ENCODE peak calls at places on chromosomes 12 and 14, in ten cellular contexts. T is lower lobe of right lung, J is left ventricle myocardium inferior, M is PC-3, F is astrocyte of the spinal cord, D is endothelial cell of umbilical vein, I is activated B cell treated with CpG ODN at 0.5 μM for 24 hours, U is suprapubic skin, W is dorsolateral prefrontal cortex, G is tibial artery. A is an unnamed sample.

GRCh38 chr14:92922883-92923743 is at the start of gene CHGA:
- DNase-seq in T (peak), J (peak), M (no peak), F (peak), D (peak), I (peak), U (no peak), W (peak), G (no peak), A (peak)

GRCh38 chr14:21136024-21136423 is 19.8 kb downstream of the OR5AU1 start:
- DNase-seq in T (no peak), J (no peak), M (peak), F (peak), D (peak), I (no peak), U (no peak), W (no peak), G (no peak), A (peak)

GRCh38 chr12:30965613-30965985 is 39.1 kb downstream of the TSPAN11 start:
- DNase-seq in T (no peak), J (no peak), M (peak), F (no peak), D (peak), I (no peak), U (no peak), W (no peak), G (no peak), A (no peak)

GRCh38 chr12:103742349-103742784 is 98.7 kb downstream of the NT5DC3 start:
- DNase-seq in T (no peak), J (no peak), M (peak), F (no peak), D (peak), I (no peak), U (no peak), W (no peak), G (no peak), A (no peak)

GRCh38 chr14:31071151-31071550 is 45.0 kb upstream of the STRN3 start:
- DNase-seq in T (no peak), J (no peak), M (no peak), F (no peak), D (no peak), I (no peak), U (no peak), W (no peak), G (no peak), A (no peak)

GRCh38 chr12:62761658-62762057 is 173.3 kb downstream of the PPM1H start:
- DNase-seq in T (no peak), J (no peak), M (no peak), F (peak), D (no peak), I (no peak), U (no peak), W (no peak), G (peak), A (no peak)

GRCh38 chr14:34436960-34437728 is 24.9 kb downstream of the SPTSSA start:
- DNase-seq in T (no peak), J (no peak), M (no peak), F (no peak), D (no peak), I (no peak), U (no peak), W (no peak), G (no peak), A (no peak)

GRCh38 chr14:75198291-75198933 is 22.0 kb upstream of the TMED10 start:
- DNase-seq in T (no peak), J (peak), M (no peak), F (no peak), D (no peak), I (no peak), U (no peak), W (peak), G (peak), A (no peak)

GRCh38 chr12:95096852-95097251 is 23.4 kb upstream of the NR2C1 start:
- DNase-seq in T (no peak), J (no peak), M (peak), F (peak), D (no peak), I (no peak), U (no peak), W (peak), G (no peak), A (no peak)

GRCh38 chr14:60515244-60515695 is 6.3 kb downstream of the SIX6 start:
- DNase-seq in T (no peak), J (no peak), M (no peak), F (no peak), D (no peak), I (no peak), U (no peak), W (no peak), G (no peak), A (no peak)

GRCh38 chr14:61280526-61281185 is 482 bp downstream of the TMEM30B start:
- DNase-seq in T (peak), J (peak), M (peak), F (peak), D (peak), I (peak), U (peak), W (no peak), G (peak), A (peak)

GRCh38 chr12:124172646-124173045 is 122.2 kb upstream of the RFLNA start:
- DNase-seq in T (no peak), J (no peak), M (peak), F (peak), D (no peak), I (no peak), U (no peak), W (no peak), G (no peak), A (no peak)

GRCh38 chr12:16323010-16323409 is 24.4 kb upstream of the MGST1 start:
- DNase-seq in T (no peak), J (no peak), M (peak), F (peak), D (no peak), I (no peak), U (no peak), W (no peak), G (no peak), A (no peak)

GRCh38 chr14:72607386-72608125 is 286.3 kb downstream of the DPF3 start:
- DNase-seq in T (no peak), J (no peak), M (no peak), F (peak), D (no peak), I (no peak), U (no peak), W (no peak), G (no peak), A (no peak)

GRCh38 chr12:26128180-26128579 is 3.3 kb upstream of the BHLHE41 start:
- DNase-seq in T (no peak), J (no peak), M (peak), F (no peak), D (no peak), I (no peak), U (no peak), W (no peak), G (no peak), A (no peak)

GRCh38 chr12:58977476-58977875 is 57.2 kb upstream of the LRIG3 start:
- DNase-seq in T (no peak), J (no peak), M (no peak), F (no peak), D (no peak), I (no peak), U (no peak), W (no peak), G (no peak), A (no peak)

GRCh38 chr14:100056964-100057817 is 8.0 kb upstream of the EVL start:
- DNase-seq in T (no peak), J (no peak), M (peak), F (peak), D (peak), I (no peak), U (no peak), W (no peak), G (no peak), A (peak)

GRCh38 chr14:65769151-65769550 is 356.6 kb downstream of the FUT8 start:
- DNase-seq in T (no peak), J (no peak), M (no peak), F (no peak), D (no peak), I (no peak), U (no peak), W (peak), G (no peak), A (no peak)

GRCh38 chr12:22410497-22410896 is 76.0 kb upstream of the ST8SIA1 start:
- DNase-seq in T (no peak), J (no peak), M (peak), F (no peak), D (no peak), I (no peak), U (no peak), W (no peak), G (no peak), A (no peak)

GRCh38 chr12:89707623-89707991 is 1.0 kb downstream of the ATP2B1 start:
- DNase-seq in T (peak), J (peak), M (no peak), F (no peak), D (peak), I (peak), U (peak), W (no peak), G (peak), A (peak)

GRCh38 chr12:49187184-49187583 is 1.7 kb downstream of the TUBA1A start:
- DNase-seq in T (no peak), J (peak), M (no peak), F (peak), D (peak), I (no peak), U (peak), W (peak), G (peak), A (no peak)

GRCh38 chr14:91892918-91893527 is 25.7 kb upstream of the TC2N start:
- DNase-seq in T (no peak), J (no peak), M (peak), F (no peak), D (no peak), I (no peak), U (no peak), W (no peak), G (no peak), A (peak)

GRCh38 chr12:123813349-123813748 is 51.2 kb downstream of the DNAH10 start:
- DNase-seq in T (no peak), J (no peak), M (no peak), F (no peak), D (no peak), I (no peak), U (no peak), W (no peak), G (no peak), A (no peak)

GRCh38 chr12:94812345-94812744 is 162.0 kb upstream of the TMCC3 start:
- DNase-seq in T (no peak), J (no peak), M (no peak), F (no peak), D (no peak), I (no peak), U (no peak), W (no peak), G (no peak), A (no peak)

GRCh38 chr12:108849653-108850052 is 7.7 kb downstream of the SSH1 start:
- DNase-seq in T (no peak), J (peak), M (no peak), F (peak), D (no peak), I (no peak), U (no peak), W (no peak), G (no peak), A (no peak)

GRCh38 chr12:109875572-109876131 is 4.7 kb downstream of the GLTP start:
- DNase-seq in T (peak), J (no peak), M (peak), F (no peak), D (no peak), I (no peak), U (no peak), W (no peak), G (no peak), A (peak)

GRCh38 chr14:82806016-82806415 is 1272.4 kb upstream of the SEL1L start:
- DNase-seq in T (no peak), J (no peak), M (no peak), F (no peak), D (no peak), I (no peak), U (no peak), W (no peak), G (no peak), A (no peak)

GRCh38 chr12:56011509-56012090 is 9.2 kb upstream of the IKZF4 start:
- DNase-seq in T (no peak), J (no peak), M (no peak), F (no peak), D (no peak), I (no peak), U (no peak), W (no peak), G (no peak), A (no peak)

GRCh38 chr12:94203796-94204195 is 55.4 kb downstream of the PLXNC1 start:
- DNase-seq in T (no peak), J (no peak), M (no peak), F (no peak), D (no peak), I (no peak), U (no peak), W (no peak), G (no peak), A (no peak)

GRCh38 chr14:49134940-49135339 is 451.2 kb downstream of the RPS29 start:
- DNase-seq in T (no peak), J (no peak), M (peak), F (no peak), D (no peak), I (no peak), U (no peak), W (no peak), G (no peak), A (no peak)

GRCh38 chr12:116459501-116459900 is 99.7 kb upstream of the MAP1LC3B2 start:
- DNase-seq in T (no peak), J (no peak), M (no peak), F (no peak), D (no peak), I (no peak), U (no peak), W (peak), G (no peak), A (no peak)

GRCh38 chr14:92473947-92474535 is 39.5 kb upstream of the RIN3 start:
- DNase-seq in T (no peak), J (no peak), M (no peak), F (peak), D (no peak), I (no peak), U (no peak), W (no peak), G (no peak), A (no peak)

GRCh38 chr14:31270196-31270772 is 62.7 kb upstream of the HECTD1 start:
- DNase-seq in T (peak), J (no peak), M (no peak), F (no peak), D (no peak), I (no peak), U (no peak), W (no peak), G (no peak), A (no peak)

GRCh38 chr12:103780992-103781391 is 60.0 kb downstream of the NT5DC3 start:
- DNase-seq in T (no peak), J (no peak), M (no peak), F (no peak), D (no peak), I (no peak), U (no peak), W (no peak), G (no peak), A (no peak)

DNA sequence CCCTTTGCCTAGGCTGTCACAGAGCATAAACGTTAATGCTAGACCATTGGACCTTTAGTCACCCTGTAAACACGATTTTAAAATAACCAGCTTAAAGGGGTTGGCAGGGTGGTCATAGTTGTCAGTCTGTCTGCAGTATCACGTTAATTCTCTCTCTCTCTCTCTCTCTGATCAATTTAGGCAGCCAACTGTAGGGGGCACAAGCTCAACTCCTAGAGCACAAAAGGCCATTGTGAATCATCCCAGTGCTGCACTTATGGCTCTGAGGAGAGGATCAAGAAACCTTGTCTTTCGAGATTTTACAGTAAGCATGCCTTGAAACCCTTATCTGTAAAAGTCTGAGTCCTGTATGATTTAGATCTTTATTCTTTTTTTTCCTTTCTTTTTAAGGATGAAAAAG is 97.1 kb downstream of the SCAF11 start:
- DNase-seq in T (no peak), J (no peak), M (peak), F (no peak), D (no peak), I (no peak), U (no peak), W (peak), G (no peak), A (no peak)
- TF ChIP-seq CTCF in T (no peak), J (no peak), M (peak), F (peak), D (peak), I (no peak), U (no peak), W (peak), G (no peak), A (no peak)

DNA sequence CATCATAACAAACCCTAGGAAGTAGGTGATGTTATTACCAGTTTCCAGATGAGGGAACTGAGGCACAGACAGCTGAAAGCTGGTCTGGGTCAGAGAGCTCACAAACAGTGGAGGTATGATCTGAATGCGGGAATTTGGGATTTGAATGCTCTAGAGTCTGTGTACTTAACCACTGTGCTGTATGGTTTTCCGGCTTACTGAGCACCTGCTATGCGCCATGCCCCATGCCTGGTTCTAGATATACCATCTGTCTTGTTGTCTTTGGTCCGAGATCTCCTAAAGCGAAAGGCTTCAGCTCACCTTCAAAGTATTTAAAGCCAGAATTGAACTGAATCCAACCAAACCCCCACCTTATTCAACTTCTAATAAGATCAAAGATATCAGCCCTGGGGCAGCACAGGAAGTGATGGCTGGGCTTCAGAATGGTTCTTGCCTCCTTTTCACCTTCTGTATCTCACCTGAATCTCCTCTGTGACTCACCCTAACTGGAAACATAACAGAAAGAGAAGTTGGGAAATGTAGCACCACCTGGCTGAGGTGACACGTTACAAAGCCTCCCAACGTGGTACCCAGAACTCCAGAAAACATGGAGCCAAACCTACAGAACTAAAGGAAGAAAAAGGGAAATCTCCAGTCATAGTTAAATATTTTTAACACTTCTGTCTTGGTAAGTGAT is 54.3 kb downstream of the PRMT8 start:
- DNase-seq in T (no peak), J (no peak), M (peak), F (no peak), D (no peak), I (no peak), U (no peak), W (no peak), G (no peak), A (no peak)
- TF ChIP-seq CTCF in T (no peak), J (no peak), M (no peak), F (no peak), D (no peak), I (no peak), U (no peak), W (no peak), G (no peak), A (no peak)

GRCh38 chr14:70908918-70909641 is 1.8 kb downstream of the PCNX1 start:
- DNase-seq in T (no peak), J (no peak), M (no peak), F (no peak), D (no peak), I (no peak), U (no peak), W (no peak), G (no peak), A (no peak)

GRCh38 chr14:70909788-70910614 is 2.7 kb downstream of the PCNX1 start:
- DNase-seq in T (no peak), J (no peak), M (peak), F (no peak), D (peak), I (no peak), U (no peak), W (no peak), G (no peak), A (no peak)

GRCh38 chr14:70906785-70907171 is 481 bp upstream of the PCNX1 start:
- DNase-seq in T (no peak), J (no peak), M (no peak), F (no peak), D (peak), I (no peak), U (no peak), W (no peak), G (no peak), A (no peak)

GRCh38 chr14:70907172-70907995 is at the start of gene PCNX1:
- DNase-seq in T (peak), J (peak), M (peak), F (peak), D (peak), I (peak), U (peak), W (peak), G (peak), A (peak)

GRCh38 chr14:70907996-70908917 is 998 bp downstream of the PCNX1 start:
- DNase-seq in T (peak), J (peak), M (peak), F (peak), D (peak), I (peak), U (peak), W (peak), G (peak), A (peak)
- TF ChIP-seq CTCF in T (no peak), J (no peak), M (no peak), F (no peak), D (no peak), I (no peak), U (no peak), W (peak), G (no peak), A (no peak)

DNA sequence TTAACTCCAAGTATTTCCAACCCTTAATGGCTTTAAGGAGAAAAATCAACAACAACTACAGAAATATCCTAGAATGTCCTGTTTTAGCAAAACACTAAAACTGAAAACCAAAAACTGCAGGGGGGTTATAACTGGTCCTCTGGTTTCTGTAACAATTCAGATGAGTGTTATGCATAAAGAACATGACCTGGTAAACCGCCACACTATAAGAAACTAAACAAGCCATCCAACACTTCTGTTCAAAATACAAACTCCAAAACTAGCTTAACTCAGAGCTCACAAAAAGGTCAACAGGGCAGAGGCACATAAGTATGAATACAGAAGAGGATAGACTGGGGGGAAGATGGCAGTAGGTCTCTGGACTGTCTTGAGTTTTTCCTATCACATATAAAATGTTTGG is 38.0 kb downstream of the HECTD4 start:
- DNase-seq in T (no peak), J (no peak), M (no peak), F (no peak), D (no peak), I (no peak), U (no peak), W (no peak), G (no peak), A (peak)
- TF ChIP-seq CTCF in T (no peak), J (no peak), M (no peak), F (no peak), D (no peak), I (no peak), U (no peak), W (no peak), G (no peak), A (no peak)

GRCh38 chr14:86955955-86956354 is 1037.0 kb downstream of the GALC start:
- DNase-seq in T (no peak), J (no peak), M (no peak), F (no peak), D (no peak), I (no peak), U (no peak), W (no peak), G (no peak), A (no peak)

GRCh38 chr14:86961106-86961716 is 1031.8 kb downstream of the GALC start:
- DNase-seq in T (no peak), J (no peak), M (peak), F (no peak), D (no peak), I (no peak), U (no peak), W (no peak), G (no peak), A (no peak)
- TF ChIP-seq CTCF in T (no peak), J (peak), M (peak), F (peak), D (no peak), I (no peak), U (no peak), W (no peak), G (peak), A (peak)

DNA sequence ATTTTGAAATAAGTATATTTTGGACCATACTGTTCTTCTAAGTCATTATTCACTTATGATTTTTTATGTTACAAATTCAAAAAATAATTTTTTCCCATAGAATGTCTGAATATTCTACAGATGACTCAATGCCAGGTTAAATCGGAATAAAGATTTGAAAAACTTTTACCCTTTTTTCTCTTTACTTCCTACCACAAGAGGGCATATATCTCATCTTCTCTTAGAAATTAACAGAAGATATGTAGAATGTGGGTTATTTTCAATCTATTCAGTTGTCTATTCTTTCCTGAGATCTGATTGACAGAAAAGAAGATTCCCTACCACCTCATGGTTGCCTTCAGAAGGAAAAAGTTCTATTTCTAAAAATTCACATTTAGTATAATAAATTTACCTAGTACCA is 53.0 kb upstream of the KITLG start:
- DNase-seq in T (no peak), J (no peak), M (peak), F (peak), D (peak), I (no peak), U (no peak), W (no peak), G (no peak), A (no peak)
- TF ChIP-seq CTCF in T (no peak), J (peak), M (peak), F (peak), D (no peak), I (no peak), U (no peak), W (peak), G (no peak), A (peak)